ENCODE peak calls at places on chromosomes 3 and 15, in ten cellular contexts. S is CD8-positive, alpha-beta T cell; U is nephron progenitor cell; B is Caco-2; W is NCI-H1105; X is activated T-cell treated with anti-CD3 and anti-CD28 coated beads, Interleukin-2, amount 50 U/mL, for 72 hours; N is T-cell; V is HS-27A; A is upper lobe of right lung; G is H9. D is an unnamed sample.

GRCh38 chr3:100127792-100128191 is 13.5 kb upstream of the FILIP1L start:
- DNase-seq in B (no peak), V (no peak), W (no peak), U (no peak), X (no peak), G (no peak), A (no peak), S (no peak), N (no peak), D (no peak)

GRCh38 chr3:72231439-72232196 is 446.7 kb upstream of the PROK2 start:
- DNase-seq in B (no peak), S (no peak), U (no peak), V (no peak), A (no peak), W (no peak), G (no peak), X (no peak), N (no peak), D (no peak)

GRCh38 chr15:56877591-56877990 is 40.9 kb upstream of the TCF12 start:
- DNase-seq in U (no peak), G (no peak), S (no peak), W (no peak), A (no peak), B (no peak), V (no peak), N (no peak), X (no peak), D (no peak)

GRCh38 chr3:56923546-56924224 is 121.9 kb upstream of the ARHGEF3 start:
- DNase-seq in S (peak), A (no peak), W (no peak), X (no peak), V (no peak), G (no peak), U (no peak), B (no peak), N (peak), D (no peak)

GRCh38 chr15:78051622-78052405 is 25.7 kb downstream of the TBC1D2B start:
- DNase-seq in B (peak), A (no peak), U (no peak), W (no peak), V (no peak), N (no peak), G (no peak), X (no peak), S (no peak), D (no peak)

GRCh38 chr3:47984089-47984759 is 32.0 kb downstream of the MAP4 start:
- DNase-seq in G (no peak), S (no peak), X (no peak), W (no peak), B (no peak), V (peak), N (no peak), U (no peak), A (no peak), D (no peak)

GRCh38 chr3:12317914-12318313 is 29.0 kb downstream of the PPARG start:
- DNase-seq in U (no peak), S (no peak), G (no peak), V (no peak), A (peak), B (no peak), N (no peak), X (no peak), W (no peak), D (no peak)

GRCh38 chr15:100107606-100108225 is 234.1 kb downstream of the ADAMTS17 start:
- DNase-seq in W (no peak), A (peak), V (no peak), B (no peak), N (no peak), G (no peak), X (no peak), S (no peak), U (no peak), D (no peak)

GRCh38 chr3:146732325-146732724 is 127.2 kb upstream of the PLSCR5 start:
- DNase-seq in N (no peak), G (no peak), A (no peak), W (no peak), U (no peak), V (no peak), X (no peak), B (no peak), S (no peak), D (no peak)

GRCh38 chr15:48397841-48398240 is 66.6 kb downstream of the DUT start:
- DNase-seq in W (no peak), G (no peak), X (no peak), A (peak), S (no peak), B (no peak), N (no peak), U (no peak), V (no peak), D (no peak)

GRCh38 chr15:66294932-66295235 is 1.5 kb downstream of the DIS3L start:
- DNase-seq in N (no peak), U (no peak), B (no peak), G (no peak), W (no peak), S (no peak), V (no peak), A (no peak), X (no peak), D (no peak)

GRCh38 chr15:49035825-49036224 is 10.4 kb downstream of the SECISBP2L start:
- DNase-seq in B (peak), S (no peak), G (no peak), W (no peak), X (no peak), N (no peak), A (no peak), V (no peak), U (no peak), D (no peak)

GRCh38 chr3:189041482-189042090 is 130.2 kb upstream of the TPRG1 start:
- DNase-seq in B (peak), W (peak), X (peak), G (peak), N (peak), V (no peak), A (no peak), U (peak), S (peak), D (peak)

GRCh38 chr3:61733866-61734265 is 172.5 kb downstream of the PTPRG start:
- DNase-seq in X (no peak), G (no peak), A (no peak), N (no peak), V (no peak), W (no peak), S (no peak), U (no peak), B (no peak), D (no peak)

GRCh38 chr3:57910988-57911387 is 97.2 kb upstream of the FLNB start:
- DNase-seq in X (no peak), W (no peak), A (no peak), S (peak), G (no peak), V (peak), N (peak), B (peak), U (no peak), D (peak)

GRCh38 chr3:52028572-52028971 is 27.8 kb downstream of the DUSP7 start:
- DNase-seq in X (no peak), N (no peak), W (no peak), S (no peak), B (no peak), U (no peak), G (no peak), A (no peak), V (no peak), D (no peak)

GRCh38 chr15:66936115-66936863 is 129.1 kb upstream of the SMAD3 start:
- DNase-seq in V (no peak), W (no peak), G (no peak), B (no peak), U (no peak), S (no peak), N (no peak), A (no peak), X (no peak), D (no peak)

GRCh38 chr15:39629376-39629775 is 48.5 kb downstream of the THBS1 start:
- DNase-seq in W (no peak), B (no peak), U (no peak), S (peak), X (peak), G (no peak), V (no peak), N (peak), A (no peak), D (no peak)

GRCh38 chr3:66415867-66416428 is 84.9 kb downstream of the LRIG1 start:
- DNase-seq in X (no peak), N (no peak), A (no peak), U (no peak), B (no peak), W (no peak), G (no peak), S (no peak), V (no peak), D (no peak)

D was measured in NT2/D1.